ENCODE peak calls at places on chromosomes 5 and 9, in eight cellular contexts. X, I, Q, U, P, J, S and D are unnamed samples.

GRCh38 chr5:108735790-108736189 is 11.9 kb upstream of the FER start:
- DNase-seq in X (no peak), I (no peak), Q (no peak), U (no peak), P (no peak), J (no peak), S (no peak), D (no peak)

GRCh38 chr5:136766456-136766855 is 401.1 kb upstream of the TRPC7 start:
- DNase-seq in X (no peak), I (no peak), Q (no peak), U (peak; percentile 58), P (no peak), J (no peak), S (no peak), D (no peak)

GRCh38 chr9:133377721-133378216 is 1.6 kb downstream of the STKLD1 start:
- DNase-seq in X (no peak), I (no peak), Q (no peak), U (peak; percentile 65), P (no peak), J (no peak), S (no peak), D (no peak)

GRCh38 chr5:140565024-140565779 is 574 bp downstream of the SLC35A4 start:
- DNase-seq in X (no peak), I (no peak), Q (no peak), U (peak; percentile 35), P (no peak), J (no peak), S (peak; percentile 48), D (peak; percentile 15)

GRCh38 chr5:114062940-114063867 is 298.7 kb upstream of the KCNN2 start:
- DNase-seq in X (no peak), I (no peak), Q (no peak), U (peak; percentile 32), P (no peak), J (no peak), S (no peak), D (no peak)

GRCh38 chr5:15719784-15720183 is 219.8 kb downstream of the FBXL7 start:
- DNase-seq in X (no peak), I (no peak), Q (no peak), U (no peak), P (peak; percentile 26), J (no peak), S (no peak), D (no peak)

GRCh38 chr5:94575196-94575595 is 43.2 kb downstream of the KIAA0825 start:
- DNase-seq in X (no peak), I (no peak), Q (no peak), U (no peak), P (peak; percentile 24), J (no peak), S (no peak), D (no peak)

GRCh38 chr5:93596310-93596675 is 13.3 kb downstream of the NR2F1 start:
- DNase-seq in X (no peak), I (no peak), Q (no peak), U (no peak), P (no peak), J (no peak), S (no peak), D (no peak)

GRCh38 chr5:105882956-105883481 is 1787.7 kb downstream of the EFNA5 start:
- DNase-seq in X (peak; percentile 25), I (no peak), Q (no peak), U (no peak), P (peak; percentile 29), J (no peak), S (no peak), D (peak; percentile 4)

GRCh38 chr5:136517755-136518154 is 152.4 kb upstream of the TRPC7 start:
- DNase-seq in X (no peak), I (no peak), Q (no peak), U (no peak), P (no peak), J (no peak), S (no peak), D (no peak)

GRCh38 chr9:134525841-134526797 is 115.5 kb upstream of the COL5A1 start:
- DNase-seq in X (no peak), I (no peak), Q (no peak), U (peak; percentile 55), P (no peak), J (no peak), S (peak; percentile 64), D (no peak)

GRCh38 chr5:131776451-131776850 is 20.4 kb downstream of the FNIP1 start:
- DNase-seq in X (no peak), I (no peak), Q (no peak), U (no peak), P (no peak), J (no peak), S (no peak), D (no peak)

GRCh38 chr9:110828148-110828730 is 159.6 kb downstream of the MUSK start:
- DNase-seq in X (no peak), I (no peak), Q (no peak), U (peak; percentile 37), P (no peak), J (no peak), S (no peak), D (no peak)

GRCh38 chr5:123089572-123089970 is 530 bp downstream of the PRDM6 start:
- DNase-seq in X (no peak), I (no peak), Q (no peak), U (no peak), P (no peak), J (no peak), S (no peak), D (no peak)